ENCODE peak calls at places on chromosomes 13 and 19, in ten cellular contexts. L, N, V, Y, M, Z, D, O, R and G are unnamed samples. For H3K4me1, the result is how much of the 10 kb centered on the place peaks cover.

GRCh38 chr13:77062097-77062496 is 35.1 kb upstream of the FBXL3 start:
- DNase-seq in L (no peak), N (no peak), V (no peak), Y (no peak), M (no peak), Z (no peak), D (peak), O (no peak), R (no peak), G (no peak)

GRCh38 chr13:31246918-31247317 is 47.1 kb downstream of the B3GLCT start:
- DNase-seq in L (no peak), N (no peak), V (no peak), Y (no peak), M (no peak), Z (no peak), D (no peak), O (no peak), R (no peak), G (no peak)

GRCh38 chr19:5563941-5564612 is 3.7 kb downstream of the TINCR start:
- DNase-seq in L (no peak), N (no peak), V (no peak), Y (peak), M (no peak), Z (no peak), D (peak), O (no peak), R (no peak), G (no peak)

GRCh38 chr19:6876790-6877189 is 10.6 kb upstream of the ADGRE1 start:
- DNase-seq in L (no peak), N (no peak), V (no peak), Y (no peak), M (no peak), Z (no peak), D (no peak), O (no peak), R (no peak), G (no peak)

GRCh38 chr19:49845433-49845832 is 5.5 kb upstream of the PTOV1 start:
- DNase-seq in L (no peak), N (no peak), V (no peak), Y (no peak), M (no peak), Z (no peak), D (peak), O (no peak), R (no peak), G (no peak)

GRCh38 chr13:74325106-74325505 is 190.9 kb upstream of the KLF12 start:
- DNase-seq in L (no peak), N (peak), V (no peak), Y (peak), M (no peak), Z (peak), D (peak), O (no peak), R (peak), G (no peak)

GRCh38 chr13:100235311-100235901 is 146.5 kb downstream of the PCCA start:
- DNase-seq in L (no peak), N (peak), V (peak), Y (peak), M (no peak), Z (no peak), D (peak), O (no peak), R (peak), G (no peak)

GRCh38 chr19:13153627-13154240 is 3.5 kb downstream of the IER2 start:
- DNase-seq in L (no peak), N (peak), V (peak), Y (no peak), M (peak), Z (peak), D (no peak), O (peak), R (no peak), G (peak)

GRCh38 chr19:14477417-14478112 is 2.4 kb upstream of the PTGER1 start:
- DNase-seq in L (no peak), N (no peak), V (no peak), Y (no peak), M (no peak), Z (no peak), D (no peak), O (no peak), R (no peak), G (no peak)

GRCh38 chr13:108700421-108701170 is 71.2 kb downstream of the MYO16 start:
- DNase-seq in L (no peak), N (no peak), V (no peak), Y (peak), M (no peak), Z (no peak), D (peak), O (no peak), R (no peak), G (no peak)

GRCh38 chr19:17721821-17722220 is 2.5 kb downstream of the MAP1S start:
- DNase-seq in L (peak), N (peak), V (no peak), Y (no peak), M (no peak), Z (no peak), D (peak), O (no peak), R (no peak), G (peak)

GRCh38 chr19:49836176-49837008 is 14.6 kb upstream of the PTOV1 start:
- DNase-seq in L (no peak), N (no peak), V (no peak), Y (no peak), M (no peak), Z (no peak), D (no peak), O (no peak), R (no peak), G (no peak)

GRCh38 chr13:97223711-97224461 is 1.8 kb downstream of the MBNL2 start:
- DNase-seq in L (peak), N (peak), V (peak), Y (peak), M (peak), Z (peak), D (peak), O (peak), R (peak), G (peak)

GRCh38 chr19:49058592-49058991 is 1.0 kb upstream of the CGB7 start:
- DNase-seq in L (no peak), N (no peak), V (peak), Y (peak), M (no peak), Z (no peak), D (peak), O (no peak), R (no peak), G (no peak)

GRCh38 chr13:51191743-51192142 is 30.5 kb upstream of the FAM124A start:
- DNase-seq in L (no peak), N (no peak), V (no peak), Y (no peak), M (no peak), Z (no peak), D (no peak), O (no peak), R (no peak), G (no peak)
- TF ChIP-seq POLR2A in L (no peak), N (no peak), V (no peak), Y (no peak), M (no peak), Z (no peak), D (no peak), O (no peak), R (no peak), G (no peak)

GRCh38 chr13:33256148-33256547 is 29.4 kb downstream of the STARD13 start:
- DNase-seq in L (no peak), N (no peak), V (no peak), Y (no peak), M (no peak), Z (no peak), D (no peak), O (no peak), R (no peak), G (no peak)
- H3K4me1 ChIP-seq in L (under half), N (under half), V (under half), Y (under half), M (under half), Z (under half), D (under half), O (under half), R (under half), G (under half)

DNA sequence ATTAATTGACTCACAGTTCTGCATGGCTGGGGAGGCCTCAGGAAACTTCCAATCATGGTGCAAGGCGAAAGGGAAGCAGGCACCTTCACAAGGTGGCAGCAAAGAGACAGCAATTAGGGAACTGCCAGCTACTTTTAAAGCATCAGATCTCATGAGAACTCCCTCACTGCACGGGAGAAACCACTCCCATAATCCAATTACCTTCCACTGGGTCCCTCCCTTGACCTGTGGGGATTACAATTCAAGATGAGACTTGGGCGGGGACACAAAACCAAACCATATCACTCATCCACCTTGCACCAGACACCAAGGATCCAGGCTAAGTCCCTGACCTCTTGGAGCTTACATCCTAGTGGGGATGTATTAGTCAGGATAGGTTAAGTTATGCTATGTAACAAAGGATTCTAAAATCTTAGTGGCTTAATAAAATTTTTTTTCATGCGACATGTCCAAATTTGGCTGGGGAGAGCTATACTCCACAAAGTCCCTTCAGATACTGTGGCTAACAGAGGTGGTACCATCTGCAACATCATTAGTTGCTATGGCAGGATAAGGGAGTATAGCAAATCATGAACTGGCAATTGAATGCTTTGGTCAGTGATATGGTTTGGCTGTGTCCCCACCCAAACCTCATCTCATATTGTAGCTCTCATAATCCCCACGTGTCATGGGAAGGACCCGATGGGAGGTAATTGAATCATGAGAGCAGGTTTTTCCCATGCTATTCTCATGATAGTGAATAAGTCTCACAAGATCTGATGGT is 8.3 kb upstream of the FAM187B start:
- DNase-seq in L (no peak), N (no peak), V (no peak), Y (no peak), M (no peak), Z (no peak), D (no peak), O (no peak), R (no peak), G (no peak)
- TF ChIP-seq CTCF in L (no peak), N (no peak), V (no peak), Y (no peak), M (peak), Z (no peak), D (no peak), O (peak), R (no peak), G (peak)

DNA sequence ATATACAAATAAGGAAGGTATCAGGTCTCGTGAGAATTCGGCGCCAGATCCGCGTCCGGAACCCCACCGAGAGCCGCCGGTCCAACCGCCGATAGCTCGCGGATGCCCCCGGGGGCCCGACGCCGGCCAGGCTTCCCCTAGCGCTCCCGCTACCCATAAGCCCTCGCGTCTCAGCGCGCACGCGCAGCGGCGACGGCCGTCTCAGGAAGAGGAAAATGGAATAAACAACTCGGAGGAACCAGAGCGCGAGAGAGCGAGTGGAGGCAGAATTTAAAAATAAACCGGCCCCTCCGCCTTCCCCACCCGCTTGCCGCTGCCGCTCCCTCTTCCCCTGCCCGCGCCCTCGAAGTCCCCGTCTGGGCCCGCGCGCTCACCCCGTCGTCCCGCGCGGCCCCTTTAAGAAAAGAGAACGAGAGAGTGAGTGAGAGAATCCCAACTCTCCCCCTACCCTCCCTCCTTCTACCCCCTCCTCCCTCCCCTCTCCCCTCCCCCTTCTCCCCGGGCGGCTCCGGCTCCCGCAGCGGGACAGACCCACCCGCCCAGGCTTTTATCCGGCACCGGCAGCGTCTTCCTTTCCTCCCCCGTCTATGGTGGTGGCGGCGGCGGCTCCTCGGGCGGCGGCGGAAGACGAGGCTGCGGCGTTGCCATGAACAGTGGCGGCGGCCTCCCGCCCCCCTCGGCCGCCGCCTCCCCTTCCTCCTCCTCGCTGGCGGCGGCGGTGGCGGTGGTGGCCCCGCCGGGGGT is at the start of gene PAN3:
- DNase-seq in L (peak), N (peak), V (peak), Y (peak), M (peak), Z (peak), D (peak), O (peak), R (peak), G (peak)
- TF ChIP-seq POLR2A in L (peak), N (peak), V (peak), Y (peak), M (no peak), Z (peak), D (peak), O (peak), R (peak), G (peak)

GRCh38 chr19:33805840-33806433 is 9.3 kb downstream of the KCTD15 start:
- DNase-seq in L (no peak), N (no peak), V (no peak), Y (no peak), M (no peak), Z (no peak), D (no peak), O (no peak), R (no peak), G (no peak)
- H3K4me1 ChIP-seq in L (under half), N (under half), V (under half), Y (half or more), M (under half), Z (under half), D (under half), O (under half), R (under half), G (under half)

DNA sequence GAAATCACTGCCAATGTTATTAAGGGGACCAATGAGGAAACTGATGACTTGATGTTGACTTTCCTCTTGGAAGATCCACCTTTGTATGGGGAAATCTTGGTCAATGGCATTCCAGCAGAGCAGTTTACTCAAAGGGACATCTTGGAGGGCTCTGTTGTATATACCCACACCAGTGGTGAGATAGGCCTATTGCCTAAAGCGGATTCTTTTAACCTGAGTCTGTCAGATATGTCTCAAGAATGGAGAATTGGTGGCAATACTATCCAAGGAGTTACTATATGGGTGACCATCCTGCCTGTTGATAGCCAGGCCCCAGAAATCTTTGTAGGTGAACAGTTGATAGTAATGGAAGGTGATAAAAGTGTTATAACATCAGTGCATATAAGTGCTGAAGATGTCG is 3.4 kb downstream of the FREM2 start:
- DNase-seq in L (no peak), N (no peak), V (no peak), Y (no peak), M (no peak), Z (no peak), D (no peak), O (no peak), R (no peak), G (no peak)
- TF ChIP-seq CTCF in L (no peak), N (no peak), V (no peak), Y (no peak), M (no peak), Z (no peak), D (no peak), O (no peak), R (no peak), G (no peak)

GRCh38 chr19:38849147-38849745 is 540 bp downstream of the HNRNPL start:
- DNase-seq in L (peak), N (peak), V (peak), Y (peak), M (peak), Z (peak), D (peak), O (peak), R (peak), G (peak)

GRCh38 chr19:38850976-38851621 is 1.3 kb upstream of the HNRNPL start:
- DNase-seq in L (no peak), N (no peak), V (peak), Y (no peak), M (no peak), Z (peak), D (no peak), O (peak), R (no peak), G (peak)

GRCh38 chr19:38848299-38849146 is 1.3 kb downstream of the HNRNPL start:
- DNase-seq in L (no peak), N (no peak), V (no peak), Y (no peak), M (no peak), Z (no peak), D (no peak), O (no peak), R (no peak), G (peak)

GRCh38 chr19:38850231-38850975 is 617 bp upstream of the HNRNPL start:
- DNase-seq in L (peak), N (peak), V (peak), Y (peak), M (peak), Z (peak), D (peak), O (peak), R (peak), G (peak)

DNA sequence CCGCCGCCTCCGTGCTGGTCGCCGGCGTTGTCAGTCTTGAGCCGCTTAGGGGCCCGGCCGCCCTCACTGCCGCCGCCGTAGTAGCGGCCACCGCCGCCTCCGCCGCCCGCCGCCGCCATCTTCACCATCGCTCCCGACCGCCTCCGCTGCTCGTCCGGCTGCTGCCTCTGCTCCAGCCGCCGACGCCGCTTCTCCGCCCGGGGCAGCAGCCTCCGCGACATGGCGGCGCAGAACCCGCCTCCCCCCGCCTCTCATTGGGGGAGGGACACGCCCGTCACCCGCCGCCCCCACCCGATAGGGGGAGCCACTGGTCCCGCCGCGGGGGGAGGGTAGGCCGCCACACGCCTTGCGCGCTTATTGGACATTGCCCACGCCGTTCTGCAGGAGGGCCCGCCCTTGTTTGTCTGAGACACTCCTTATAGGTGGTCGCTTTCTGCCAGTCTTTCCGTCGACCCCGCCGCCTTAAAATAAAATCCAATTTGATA is at the start of gene HNRNPL:
- DNase-seq in L (no peak), N (no peak), V (peak), Y (no peak), M (peak), Z (no peak), D (no peak), O (peak), R (no peak), G (no peak)
- TF ChIP-seq POLR2A in L (peak), N (peak), V (peak), Y (peak), M (no peak), Z (peak), D (peak), O (peak), R (peak), G (peak)

DNA sequence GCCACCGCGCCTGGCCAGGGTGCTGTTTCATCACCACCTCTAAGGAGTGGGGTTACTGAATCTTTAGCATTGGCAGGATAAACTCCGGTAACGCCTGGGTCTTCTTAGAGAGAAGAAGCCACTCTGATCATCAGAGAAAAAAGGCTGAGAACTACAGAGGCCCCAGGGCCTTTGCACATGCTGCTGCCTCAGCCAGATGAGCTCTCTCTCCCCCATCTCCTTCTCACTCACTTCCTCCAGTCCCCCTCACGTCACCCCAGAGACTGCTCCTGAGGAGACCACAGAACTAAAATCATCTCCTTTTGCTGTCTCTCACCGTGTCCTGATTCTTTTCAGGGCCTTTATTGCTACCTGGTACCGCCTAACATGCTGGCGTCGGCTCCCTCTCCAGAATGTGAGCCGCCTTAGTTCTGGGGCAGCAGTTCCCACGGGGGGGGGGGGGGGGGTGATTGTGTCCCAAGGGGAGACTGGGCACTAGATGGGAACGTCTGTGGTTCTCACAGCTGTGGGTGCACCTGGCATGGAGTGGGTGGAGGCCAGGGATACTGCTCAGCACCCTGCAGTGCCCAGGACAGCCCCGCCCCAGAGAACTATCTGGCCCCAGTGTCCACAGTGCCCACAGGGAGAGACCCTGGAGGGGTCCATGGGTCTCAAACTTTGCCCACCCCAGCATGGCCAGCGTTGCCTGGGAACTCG is 5.1 kb upstream of the DIRAS1 start:
- DNase-seq in L (no peak), N (peak), V (no peak), Y (no peak), M (no peak), Z (no peak), D (no peak), O (no peak), R (no peak), G (no peak)
- H3K4me1 ChIP-seq in L (under half), N (under half), V (under half), Y (under half), M (under half), Z (under half), D (under half), O (under half), R (under half), G (under half)

GRCh38 chr19:3879656-3880055 is 829 bp upstream of the ATCAY start:
- DNase-seq in L (no peak), N (no peak), V (peak), Y (peak), M (no peak), Z (no peak), D (no peak), O (no peak), R (no peak), G (no peak)
- TF ChIP-seq CTCF in L (no peak), N (no peak), V (peak), Y (peak), M (no peak), Z (no peak), D (no peak), O (no peak), R (no peak), G (no peak)

DNA sequence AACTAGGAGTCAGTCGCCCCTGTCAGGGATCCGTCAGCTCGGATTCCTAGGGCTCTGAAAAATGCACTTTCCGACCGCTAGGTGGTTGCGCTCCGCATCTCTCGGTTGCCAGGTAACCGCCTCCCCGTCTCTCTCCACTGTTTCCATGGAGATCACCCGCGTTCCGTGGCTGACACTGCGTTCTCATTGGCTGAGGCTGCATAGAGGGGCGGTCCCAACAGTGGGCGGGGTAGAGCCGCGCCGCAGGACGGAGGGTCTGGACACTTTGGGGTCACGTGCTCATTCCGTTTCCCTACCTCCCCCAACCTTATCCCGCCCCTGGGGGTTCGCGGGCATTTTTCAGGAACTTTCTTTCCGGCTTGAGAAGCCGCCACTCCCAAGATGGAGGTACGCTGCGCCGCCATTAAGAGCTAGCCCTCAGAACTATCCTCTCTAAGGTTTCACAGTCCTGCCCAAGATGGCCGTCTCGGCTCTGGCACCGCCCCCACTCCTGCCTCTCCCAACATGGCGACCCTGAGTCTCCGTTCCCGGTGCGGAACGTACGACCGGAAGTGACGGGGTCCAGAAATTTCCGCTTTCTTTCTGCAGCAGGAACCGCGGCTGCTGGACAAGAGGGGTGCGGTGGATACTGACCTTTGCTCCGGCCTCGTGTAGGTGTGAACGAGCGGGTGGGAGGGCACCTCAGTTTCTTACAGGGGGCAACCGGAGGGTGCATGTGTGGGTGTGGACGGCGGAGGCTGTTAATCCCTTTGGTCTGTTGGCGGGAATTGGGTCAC is at the start of the genes ODAD3 and PRKCSH:
- DNase-seq in L (peak), N (peak), V (peak), Y (peak), M (peak), Z (peak), D (peak), O (peak), R (peak), G (peak)
- TF ChIP-seq POLR2A in L (peak), N (peak), V (peak), Y (peak), M (no peak), Z (no peak), D (no peak), O (peak), R (no peak), G (peak)